ENCODE peak calls at places on chromosomes 5 and 9, in four cellular contexts. A is psoas muscle, E is GM12865, D is heart left ventricle. P is an unnamed sample.

GRCh38 chr5:166320923-166321480 is 1970.4 kb upstream of the WWC1 start:
- DNase-seq in A (no peak), E (no peak), D (no peak), P (no peak)

GRCh38 chr9:81596671-81597426 is 92.5 kb downstream of the TLE1 start:
- DNase-seq in A (no peak), E (no peak), D (no peak), P (no peak)

GRCh38 chr5:139481580-139482049 is 943 bp downstream of the STING1 start:
- DNase-seq in A (no peak), E (peak), D (no peak), P (no peak)

GRCh38 chr5:72515211-72515610 is 8.0 kb upstream of the ZNF366 start:
- DNase-seq in A (peak), E (no peak), D (no peak), P (no peak)

GRCh38 chr9:93475856-93476255 is 22.5 kb upstream of the FAM120AOS start:
- DNase-seq in A (no peak), E (peak), D (no peak), P (no peak)

GRCh38 chr9:93500571-93501298 is 47.4 kb upstream of the FAM120AOS start:
- DNase-seq in A (no peak), E (no peak), D (no peak), P (no peak)

GRCh38 chr5:98568336-98568735 is 205.1 kb upstream of the RGMB start:
- DNase-seq in A (no peak), E (no peak), D (no peak), P (no peak)

GRCh38 chr9:16656432-16657169 is 213.9 kb downstream of the BNC2 start:
- DNase-seq in A (no peak), E (no peak), D (no peak), P (no peak)

GRCh38 chr9:34338664-34339063 is 9.3 kb downstream of the NUDT2 start:
- DNase-seq in A (no peak), E (no peak), D (no peak), P (no peak)

GRCh38 chr9:76415154-76415553 is 20.9 kb upstream of the RFK start:
- DNase-seq in A (no peak), E (no peak), D (no peak), P (no peak)

GRCh38 chr5:157167219-157167621 is 1.2 kb upstream of the GARIN3 start:
- DNase-seq in A (no peak), E (peak), D (no peak), P (no peak)

GRCh38 chr5:174837919-174838902 is 113.8 kb downstream of the MSX2 start:
- DNase-seq in A (peak), E (no peak), D (no peak), P (no peak)

GRCh38 chr5:55338092-55338613 is 30.4 kb downstream of the MTREX start:
- DNase-seq in A (no peak), E (no peak), D (no peak), P (no peak)

GRCh38 chr9:133290751-133291302 is 15.8 kb upstream of the ABO start:
- DNase-seq in A (no peak), E (no peak), D (no peak), P (no peak)

GRCh38 chr5:91146221-91146620 is 236.9 kb downstream of the ARRDC3 start:
- DNase-seq in A (no peak), E (no peak), D (no peak), P (no peak)

GRCh38 chr9:87677776-87678587 is 47.9 kb upstream of the CTSL start:
- DNase-seq in A (no peak), E (no peak), D (no peak), P (no peak)

GRCh38 chr5:151122828-151123227 is 34.8 kb downstream of the ANXA6 start:
- DNase-seq in A (no peak), E (no peak), D (no peak), P (no peak)

GRCh38 chr9:68507098-68507795 is 33.4 kb downstream of the TMEM252 start:
- DNase-seq in A (no peak), E (peak), D (no peak), P (peak)

GRCh38 chr5:22541037-22541436 is 312.1 kb downstream of the CDH12 start:
- DNase-seq in A (no peak), E (no peak), D (no peak), P (no peak)

GRCh38 chr9:26954050-26954508 is 2.1 kb upstream of the IFT74 start:
- DNase-seq in A (no peak), E (peak), D (no peak), P (peak)

GRCh38 chr9:77647659-77648457 is at the start of gene GNA14:
- DNase-seq in A (peak), E (no peak), D (peak), P (no peak)

GRCh38 chr5:111237470-111237869 is 13.3 kb downstream of the CAMK4 start:
- DNase-seq in A (no peak), E (no peak), D (no peak), P (no peak)

GRCh38 chr9:106893088-106893487 is 30.1 kb downstream of the ZNF462 start:
- DNase-seq in A (no peak), E (no peak), D (no peak), P (no peak)

GRCh38 chr9:89153618-89154017 is 25.0 kb downstream of the SHC3 start:
- DNase-seq in A (peak), E (no peak), D (no peak), P (no peak)

GRCh38 chr5:150489358-150490295 is 18.3 kb upstream of the NDST1 start:
- DNase-seq in A (no peak), E (peak), D (no peak), P (peak)

GRCh38 chr9:6646028-6646636 is 603 bp upstream of the GLDC start:
- DNase-seq in A (no peak), E (peak), D (no peak), P (no peak)

GRCh38 chr5:62029303-62029702 is 276.7 kb upstream of the KIF2A start:
- DNase-seq in A (no peak), E (no peak), D (no peak), P (no peak)

GRCh38 chr5:170120576-170120975 is 14.9 kb downstream of the FOXI1 start:
- DNase-seq in A (no peak), E (no peak), D (no peak), P (no peak)

DNA sequence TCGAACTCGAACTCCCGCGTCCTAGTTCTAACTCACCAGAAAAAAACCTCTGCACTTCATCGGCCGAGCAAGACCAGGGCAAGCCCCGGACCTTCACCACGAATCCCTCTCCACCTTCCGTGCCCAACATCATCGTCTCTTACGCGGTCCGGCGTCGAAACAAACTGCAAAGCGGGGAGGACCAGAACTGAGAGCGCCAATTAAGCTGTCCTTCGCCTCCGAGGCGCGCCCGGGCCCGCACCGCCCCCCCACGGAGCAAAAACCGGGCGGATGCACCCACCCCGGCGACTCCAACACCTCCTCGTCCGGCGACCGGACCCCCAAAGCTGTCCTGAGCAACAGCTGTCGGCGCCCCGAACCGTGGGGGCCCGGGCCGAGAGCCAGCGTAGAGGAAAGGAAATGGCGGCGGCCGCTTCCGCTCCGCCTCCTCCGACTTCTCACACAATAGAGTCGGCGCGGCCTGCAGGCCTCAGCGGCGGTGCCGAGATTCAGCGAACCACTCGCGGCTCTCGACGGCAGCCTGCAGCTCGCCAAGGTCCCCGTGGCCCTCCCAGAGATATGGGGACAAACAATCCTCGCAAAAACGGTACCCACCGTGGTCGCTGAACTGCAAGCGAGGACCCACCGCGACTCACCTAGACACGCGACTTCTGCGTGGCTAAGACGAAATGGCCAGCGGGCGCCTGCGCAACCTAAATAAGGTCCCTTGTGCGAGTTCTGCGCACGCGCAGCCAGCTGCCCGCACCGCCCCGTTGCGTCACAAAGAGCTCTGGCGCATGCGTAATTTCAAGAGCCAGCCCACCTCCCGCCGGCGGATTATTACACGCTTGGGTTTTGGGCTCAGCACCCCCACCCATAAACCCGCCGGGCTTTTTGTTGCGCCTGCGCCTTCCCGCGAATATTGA is at the start of gene HNRNPH1:
- DNase-seq in A (peak), E (peak), D (peak), P (peak)
- TF ChIP-seq CTCF in A (peak), E (no peak), D (peak), P (no peak)

GRCh38 chr9:98805506-98806272 is 1.8 kb upstream of the GALNT12 start:
- DNase-seq in A (no peak), E (no peak), D (no peak), P (no peak)

GRCh38 chr9:98808411-98808815 is 943 bp downstream of the GALNT12 start:
- DNase-seq in A (no peak), E (no peak), D (no peak), P (no peak)

GRCh38 chr9:98806394-98807069 is 938 bp upstream of the GALNT12 start:
- DNase-seq in A (no peak), E (no peak), D (no peak), P (no peak)

GRCh38 chr9:98807811-98808195 is 333 bp downstream of the GALNT12 start:
- DNase-seq in A (no peak), E (no peak), D (no peak), P (no peak)

DNA sequence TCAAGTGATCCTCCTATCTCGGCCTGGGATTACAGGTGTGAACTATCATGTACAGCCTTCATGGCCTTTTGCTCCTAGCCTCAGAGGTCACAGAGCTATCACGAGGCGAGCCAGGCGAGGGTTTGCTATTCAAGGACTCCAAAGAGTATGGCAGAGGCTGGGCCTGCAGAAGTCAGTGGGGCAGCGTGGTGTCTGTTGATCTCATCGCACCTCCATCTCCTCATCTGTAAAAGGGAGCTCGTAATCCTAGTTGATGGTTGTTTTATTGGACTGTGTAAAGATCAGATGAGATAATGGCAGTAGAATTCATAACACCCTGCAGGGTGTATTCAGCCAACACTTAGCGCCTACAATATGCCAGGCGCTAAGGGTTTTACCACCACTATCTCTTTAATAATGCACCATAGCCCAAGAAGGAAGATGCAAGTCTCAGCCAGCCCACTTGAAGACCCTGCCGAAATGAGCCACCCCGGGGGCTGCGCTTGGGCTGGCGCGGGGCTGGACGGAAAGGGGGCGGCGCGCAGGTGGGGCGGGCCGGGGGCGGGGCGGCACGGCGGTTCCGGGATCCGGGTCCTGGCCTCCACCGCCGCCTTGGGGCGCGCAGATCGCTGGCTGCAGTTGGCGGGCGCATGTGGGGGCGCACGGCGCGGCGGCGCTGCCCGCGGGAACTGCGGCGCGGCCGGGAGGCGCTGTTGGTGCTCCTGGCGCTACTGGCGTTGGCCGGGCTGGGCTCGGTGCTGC is at the start of gene GALNT12:
- DNase-seq in A (peak), E (no peak), D (no peak), P (peak)
- TF ChIP-seq CTCF in A (no peak), E (no peak), D (no peak), P (no peak)

DNA sequence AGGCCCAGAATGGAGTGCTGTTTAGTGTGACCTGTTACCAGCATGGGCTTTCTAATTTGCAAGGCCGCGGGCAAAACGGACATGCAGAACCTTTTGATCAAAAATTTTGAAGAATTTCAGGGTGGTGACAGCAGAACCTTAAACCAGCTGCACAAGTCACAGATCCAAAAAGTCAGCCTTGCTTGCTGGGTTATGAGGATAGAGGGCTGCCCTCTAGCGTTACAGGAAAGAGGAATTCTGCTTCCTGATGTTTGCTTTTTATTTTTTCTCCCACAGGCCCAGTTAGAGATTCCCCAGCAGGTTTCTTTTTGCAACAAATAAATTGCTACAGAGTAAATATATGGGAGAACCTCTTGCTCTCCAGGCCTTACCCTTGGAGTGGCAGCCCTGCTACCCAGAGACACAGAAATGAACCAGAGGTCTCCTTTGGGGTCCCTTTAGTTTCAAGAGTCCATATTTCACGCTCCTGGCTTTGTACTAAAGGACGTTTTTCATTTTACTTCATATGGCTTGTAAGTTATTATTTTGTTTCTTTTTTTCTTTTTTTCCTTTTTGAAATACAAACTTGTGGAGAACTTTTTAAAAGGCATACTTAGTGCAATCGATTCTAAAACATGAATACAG is 3.4 kb upstream of the ADCY2 start:
- DNase-seq in A (no peak), E (no peak), D (no peak), P (no peak)
- TF ChIP-seq CTCF in A (peak), E (peak), D (peak), P (peak)

DNA sequence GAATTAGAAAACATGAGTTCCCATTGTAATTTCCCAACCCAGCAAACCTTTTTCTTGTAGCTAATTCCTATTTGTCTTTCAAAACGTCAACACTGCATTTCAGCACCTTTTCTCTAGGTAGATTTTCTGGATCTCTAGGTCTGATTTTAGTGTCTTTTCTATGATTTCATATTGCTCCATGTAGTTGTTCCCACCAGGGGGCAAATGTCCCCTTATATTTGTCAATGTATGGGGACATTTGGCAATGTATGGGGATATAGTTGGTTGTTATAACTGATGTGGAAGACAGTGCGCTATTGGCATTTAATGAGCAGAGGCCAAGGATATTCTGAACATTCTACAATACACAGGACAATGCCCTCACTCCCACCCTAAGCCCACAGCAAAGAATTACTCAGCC is 273.9 kb upstream of the ADRA1B start:
- DNase-seq in A (no peak), E (no peak), D (no peak), P (no peak)
- TF ChIP-seq CTCF in A (no peak), E (no peak), D (no peak), P (no peak)

GRCh38 chr9:19583890-19584289 is 175.1 kb downstream of the ACER2 start:
- DNase-seq in A (no peak), E (no peak), D (no peak), P (no peak)
- TF ChIP-seq CTCF in A (no peak), E (no peak), D (no peak), P (no peak)

DNA sequence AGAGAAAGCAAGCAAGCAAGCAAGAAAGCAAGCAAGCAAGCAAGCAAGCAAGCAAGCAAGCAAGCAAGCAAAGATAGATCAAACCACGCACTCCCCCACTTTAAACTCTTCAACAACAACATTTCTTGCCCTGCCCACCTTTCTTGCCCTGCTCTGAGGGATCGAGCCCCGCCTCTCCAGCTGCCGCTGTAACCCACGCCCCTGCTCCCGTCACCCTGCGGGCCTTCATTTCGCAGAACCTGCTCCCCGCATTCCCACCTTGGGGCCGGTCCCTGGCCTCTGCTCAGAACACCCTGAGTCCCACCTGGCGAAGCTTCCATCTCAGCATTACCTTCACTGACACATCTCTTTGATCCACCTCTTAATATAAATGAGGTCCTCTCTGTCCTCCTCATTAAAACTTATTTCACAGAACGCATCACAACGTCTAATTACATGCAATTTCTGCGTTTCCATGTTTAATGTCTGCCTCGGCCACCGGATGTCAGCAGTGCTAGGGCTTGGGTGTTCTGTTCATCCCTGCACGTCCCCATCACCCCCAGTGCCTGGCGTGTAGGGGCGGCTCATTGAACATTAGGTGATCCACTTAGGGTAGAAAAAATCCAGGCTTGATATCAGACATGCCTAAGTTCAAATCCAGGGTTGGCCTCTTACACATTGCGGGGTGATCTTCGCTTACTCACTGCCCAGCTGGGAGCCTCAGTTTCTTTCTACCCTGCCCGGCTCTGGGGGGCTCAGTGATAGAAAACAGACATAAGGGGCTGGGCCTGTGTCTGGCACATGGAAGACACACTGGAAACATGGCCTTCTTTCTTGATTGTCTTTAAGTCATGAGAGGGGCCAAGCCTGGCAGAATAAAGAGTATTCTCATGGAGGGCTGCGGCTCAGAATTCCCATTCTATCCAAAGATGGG is 187.6 kb downstream of the DAB2IP start:
- DNase-seq in A (no peak), E (no peak), D (peak), P (no peak)
- TF ChIP-seq CTCF in A (no peak), E (no peak), D (no peak), P (no peak)

GRCh38 chr9:127311239-127311741 is 46.7 kb downstream of the GARNL3 start:
- DNase-seq in A (no peak), E (peak), D (no peak), P (peak)
- TF ChIP-seq CTCF in A (peak), E (peak), D (peak), P (peak)

GRCh38 chr9:113587471-113588031 is 124.0 kb downstream of the RGS3 start:
- DNase-seq in A (no peak), E (no peak), D (peak), P (no peak)
- TF ChIP-seq CTCF in A (peak), E (no peak), D (peak), P (peak)

GRCh38 chr5:137617806-137618205 is 118.1 kb downstream of the KLHL3 start:
- DNase-seq in A (no peak), E (no peak), D (no peak), P (no peak)
- TF ChIP-seq CTCF in A (no peak), E (no peak), D (no peak), P (no peak)

DNA sequence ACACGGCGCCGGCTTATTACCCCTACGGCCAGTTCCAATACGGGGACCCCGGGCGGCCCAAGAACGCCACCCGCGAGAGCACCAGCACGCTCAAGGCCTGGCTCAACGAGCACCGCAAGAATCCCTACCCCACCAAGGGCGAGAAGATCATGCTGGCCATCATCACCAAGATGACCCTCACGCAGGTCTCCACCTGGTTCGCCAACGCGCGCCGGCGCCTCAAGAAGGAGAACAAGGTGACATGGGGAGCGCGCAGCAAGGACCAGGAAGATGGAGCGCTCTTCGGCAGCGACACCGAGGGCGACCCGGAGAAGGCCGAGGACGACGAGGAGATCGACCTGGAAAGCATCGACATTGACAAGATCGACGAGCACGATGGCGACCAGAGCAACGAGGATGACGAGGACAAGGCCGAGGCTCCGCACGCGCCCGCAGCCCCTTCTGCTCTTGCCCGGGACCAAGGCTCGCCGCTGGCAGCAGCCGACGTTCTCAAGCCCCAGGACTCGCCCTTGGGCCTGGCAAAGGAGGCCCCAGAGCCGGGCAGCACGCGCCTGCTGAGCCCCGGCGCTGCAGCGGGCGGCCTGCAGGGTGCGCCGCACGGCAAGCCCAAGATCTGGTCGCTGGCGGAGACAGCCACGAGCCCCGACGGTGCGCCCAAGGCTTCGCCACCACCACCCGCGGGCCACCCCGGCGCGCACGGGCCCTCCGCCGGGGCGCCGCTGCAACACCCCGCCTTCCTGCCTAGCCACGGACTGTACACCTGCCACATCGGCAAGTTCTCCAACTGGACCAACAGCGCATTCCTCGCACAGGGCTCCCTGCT is 3.9 kb downstream of the IRX1 start:
- DNase-seq in A (no peak), E (no peak), D (peak), P (peak)
- TF ChIP-seq CTCF in A (no peak), E (no peak), D (no peak), P (no peak)